ENCODE peak calls at places on chromosomes 11 and 22, in ten cellular contexts. I is brain microvascular endothelial cell; B is Karpas-422; W is activated CD4-positive, alpha-beta T cell treated with anti-CD3 and anti-CD28 coated beads, Interleukin-2, amount 50 U/mL, for 48 hours; F is left colon; L is fibroblast of lung; D is central memory CD4-positive, alpha-beta T cell; N is Calu3; G is Peyer's patch; X is activated effector memory CD4-positive, alpha-beta T cell treated with Interleukin-2 at 50 U/mL for 16 hours. R is an unnamed sample.
A peak's percentile ranks its signal among the peaks of the same experiment; 100 is the strongest.

GRCh38 chr11:2792376-2793250 is 92.8 kb upstream of the KCNQ1OT1 start:
- DNase-seq in X (no peak), F (peak; percentile 3), G (peak; percentile 31), I (no peak), W (no peak), L (no peak), B (no peak), N (peak; percentile 30), D (no peak), R (peak; percentile 40)

GRCh38 chr11:6298605-6299004 is 21.7 kb downstream of the CAVIN3 start:
- DNase-seq in F (peak; percentile 45), L (peak; percentile 25), N (peak; percentile 75), G (peak; percentile 52), I (no peak), B (peak; percentile 66), D (no peak), W (no peak), X (no peak), R (peak; percentile 54)

GRCh38 chr22:29004647-29005371 is 56.8 kb downstream of the C22orf31 start:
- DNase-seq in F (peak; percentile 58), I (no peak), N (peak; percentile 17), L (peak; percentile 25), D (no peak), X (no peak), B (no peak), W (no peak), G (peak; percentile 66), R (peak; percentile 65)

GRCh38 chr22:46352691-46353386 is 17.3 kb downstream of the TRMU start:
- DNase-seq in B (peak; percentile 82), D (no peak), G (peak; percentile 50), I (peak; percentile 14), W (no peak), N (peak; percentile 75), L (no peak), X (no peak), F (no peak), R (no peak)

GRCh38 chr11:86103808-86104207 is 34.9 kb upstream of the PICALM start:
- DNase-seq in F (no peak), W (no peak), B (no peak), G (no peak), N (no peak), X (no peak), I (no peak), D (no peak), L (no peak), R (no peak)

GRCh38 chr22:38879961-38880360 is 7.9 kb upstream of the CBX6 start:
- DNase-seq in N (no peak), X (no peak), F (no peak), W (no peak), I (no peak), B (no peak), D (no peak), L (no peak), G (no peak), R (no peak)

GRCh38 chr11:69292221-69292648 is 1.7 kb upstream of the MYEOV start:
- DNase-seq in I (no peak), X (peak; percentile 21), L (peak; percentile 26), D (peak; percentile 36), F (no peak), W (peak; percentile 57), N (peak; percentile 24), B (peak; percentile 74), G (no peak), R (no peak)

GRCh38 chr11:74824285-74824982 is 75.8 kb downstream of the RNF169 start:
- DNase-seq in X (no peak), G (no peak), D (no peak), F (no peak), B (no peak), I (no peak), N (no peak), W (no peak), L (no peak), R (no peak)

GRCh38 chr22:46575915-46576555 is 38.6 kb upstream of the CELSR1 start:
- DNase-seq in B (no peak), G (no peak), X (no peak), N (no peak), D (peak; percentile 4), I (no peak), W (no peak), F (peak; percentile 66), L (no peak), R (no peak)

GRCh38 chr22:30521368-30522156 is 16.1 kb upstream of the SEC14L4 start:
- DNase-seq in L (no peak), D (no peak), G (no peak), I (no peak), X (no peak), B (no peak), F (no peak), N (no peak), W (no peak), R (no peak)

GRCh38 chr11:123188508-123189165 is 6.4 kb downstream of the CLMP start:
- DNase-seq in G (no peak), F (no peak), W (no peak), N (peak; percentile 10), X (no peak), D (no peak), I (peak; percentile 66), L (peak; percentile 97), B (no peak), R (no peak)

GRCh38 chr11:59112494-59112893 is 5.5 kb downstream of the FAM111B start:
- DNase-seq in L (peak; percentile 3), W (no peak), I (no peak), B (no peak), X (no peak), D (no peak), F (no peak), N (no peak), G (no peak), R (no peak)

GRCh38 chr11:32487270-32487669 is 51.9 kb upstream of the WT1 start:
- DNase-seq in I (no peak), X (no peak), F (no peak), N (peak; percentile 13), D (no peak), B (no peak), G (no peak), W (peak; percentile 2), L (no peak), R (no peak)

GRCh38 chr11:117458275-117459120 is 130.8 kb downstream of the CEP164 start:
- DNase-seq in N (no peak), D (no peak), I (no peak), G (peak; percentile 23), F (no peak), L (no peak), W (peak; percentile 49), B (no peak), X (no peak), R (no peak)

GRCh38 chr11:109096266-109096665 is 325.7 kb upstream of the C11orf87 start:
- DNase-seq in F (no peak), X (no peak), B (no peak), N (no peak), I (peak; percentile 20), W (no peak), D (no peak), G (no peak), L (no peak), R (no peak)

GRCh38 chr22:24007253-24008021 is 2.2 kb upstream of the GSTT4 start:
- DNase-seq in G (no peak), W (no peak), X (no peak), F (no peak), D (no peak), N (no peak), I (no peak), L (no peak), B (peak; percentile 30), R (peak; percentile 79)

GRCh38 chr22:33330534-33330933 is 272.4 kb upstream of the SYN3 start:
- DNase-seq in I (no peak), W (no peak), N (no peak), B (no peak), L (no peak), F (no peak), D (no peak), G (no peak), X (no peak), R (no peak)

GRCh38 chr22:46734830-46735453 is 3.1 kb downstream of the CERK start:
- DNase-seq in D (peak; percentile 86), B (peak; percentile 90), X (peak; percentile 73), N (no peak), I (no peak), L (no peak), W (peak; percentile 54), G (peak; percentile 59), F (peak; percentile 65), R (no peak)

GRCh38 chr11:70521475-70522260 is 123.3 kb downstream of the CTTN start:
- DNase-seq in G (peak; percentile 25), N (no peak), X (no peak), W (no peak), L (no peak), D (no peak), B (no peak), F (no peak), I (no peak), R (no peak)

GRCh38 chr11:35590412-35590811 is 27.8 kb upstream of the FJX1 start:
- DNase-seq in W (no peak), G (no peak), B (no peak), L (no peak), X (no peak), F (no peak), D (no peak), N (no peak), I (peak; percentile 43), R (no peak)

GRCh38 chr11:58165504-58166106 is 23.3 kb upstream of the OR9Q2 start:
- DNase-seq in X (no peak), F (no peak), B (no peak), G (no peak), N (no peak), D (no peak), L (no peak), I (no peak), W (no peak), R (no peak)

GRCh38 chr11:87548797-87549196 is 511.1 kb downstream of the TMEM135 start:
- DNase-seq in F (no peak), G (no peak), N (no peak), X (no peak), W (no peak), I (no peak), L (no peak), B (no peak), D (no peak), R (no peak)

GRCh38 chr11:130671801-130672700 is 223.6 kb downstream of the ADAMTS15 start:
- DNase-seq in N (no peak), G (no peak), I (peak; percentile 88), B (no peak), W (no peak), F (peak; percentile 20), D (no peak), L (peak; percentile 89), X (no peak), R (no peak)

GRCh38 chr11:47269002-47269828 is 718 bp upstream of the MADD start:
- DNase-seq in F (peak; percentile 93), I (peak; percentile 86), X (peak; percentile 80), D (peak; percentile 84), L (peak; percentile 86), N (peak; percentile 89), W (peak; percentile 84), B (peak; percentile 95), G (peak; percentile 92), R (peak; percentile 93)

GRCh38 chr22:20645954-20646353 is 128.0 kb upstream of the SERPIND1 start:
- DNase-seq in G (no peak), F (no peak), W (no peak), N (no peak), X (no peak), B (no peak), L (no peak), D (no peak), I (no peak), R (peak; percentile 7)

GRCh38 chr22:33812578-33812977 is 107.7 kb downstream of the LARGE1 start:
- DNase-seq in D (no peak), X (no peak), F (no peak), N (no peak), I (no peak), W (no peak), L (no peak), B (no peak), G (no peak), R (no peak)

GRCh38 chr11:116542386-116542785 is 230.4 kb downstream of the BUD13 start:
- DNase-seq in D (no peak), F (no peak), L (no peak), G (no peak), W (no peak), X (no peak), B (no peak), N (no peak), I (no peak), R (no peak)

GRCh38 chr22:45218974-45219373 is 21.7 kb downstream of the KIAA0930 start:
- DNase-seq in D (no peak), I (peak; percentile 17), B (peak; percentile 85), G (no peak), X (no peak), L (no peak), N (no peak), F (no peak), W (peak; percentile 33), R (no peak)

R was measured in left lobe of liver.